ENCODE peak calls at places on chromosomes 7 and 10, in ten cellular contexts. Z is Peyer's patch, S is endothelial cell, D is choroid plexus epithelial cell, X is RWPE1, O is neural crest cell, E is LNCaP clone FGC, C is progenitor cell of endocrine pancreas, W is foreskin keratinocyte, B is transverse colon. A is an unnamed sample.

GRCh38 chr10:79331709-79332108 is 15.6 kb upstream of the PPIF start:
- DNase-seq in Z (peak), S (no peak), D (peak), X (peak), O (no peak), E (no peak), C (no peak), W (peak), B (no peak), A (peak)

GRCh38 chr7:78052112-78052511 is 253.5 kb downstream of the PHTF2 start:
- DNase-seq in Z (no peak), S (no peak), D (no peak), X (no peak), O (no peak), E (no peak), C (no peak), W (no peak), B (no peak), A (no peak)

GRCh38 chr10:123995082-123995460 is 98.3 kb downstream of the CHST15 start:
- DNase-seq in Z (peak), S (no peak), D (no peak), X (peak), O (no peak), E (no peak), C (no peak), W (peak), B (no peak), A (no peak)

GRCh38 chr10:69633673-69634635 is 3.9 kb downstream of the FAM241B start:
- DNase-seq in Z (no peak), S (no peak), D (no peak), X (no peak), O (no peak), E (no peak), C (no peak), W (no peak), B (no peak), A (no peak)

GRCh38 chr10:92699518-92700272 is 9.9 kb downstream of the HHEX start:
- DNase-seq in Z (peak), S (peak), D (peak), X (no peak), O (peak), E (no peak), C (no peak), W (no peak), B (peak), A (peak)

GRCh38 chr10:63522129-63522687 is 1.0 kb downstream of the REEP3 start:
- DNase-seq in Z (no peak), S (no peak), D (no peak), X (peak), O (no peak), E (no peak), C (no peak), W (peak), B (no peak), A (no peak)

GRCh38 chr10:63157845-63158624 is 24.9 kb downstream of the NRBF2 start:
- DNase-seq in Z (no peak), S (peak), D (peak), X (peak), O (peak), E (peak), C (peak), W (peak), B (no peak), A (peak)

GRCh38 chr7:100369105-100369504 is 4.2 kb upstream of the PILRA start:
- DNase-seq in Z (peak), S (no peak), D (no peak), X (no peak), O (no peak), E (no peak), C (no peak), W (no peak), B (peak), A (no peak)

GRCh38 chr10:92241158-92241500 is 49.7 kb downstream of the CPEB3 start:
- DNase-seq in Z (no peak), S (peak), D (peak), X (peak), O (no peak), E (no peak), C (no peak), W (no peak), B (peak), A (peak)

GRCh38 chr10:25564351-25564750 is 369.7 kb upstream of the MYO3A start:
- DNase-seq in Z (no peak), S (no peak), D (no peak), X (no peak), O (no peak), E (no peak), C (no peak), W (no peak), B (no peak), A (no peak)

GRCh38 chr7:157744786-157745601 is 408.2 kb downstream of the DNAJB6 start:
- DNase-seq in Z (no peak), S (no peak), D (no peak), X (no peak), O (no peak), E (no peak), C (no peak), W (no peak), B (no peak), A (no peak)

GRCh38 chr10:17235136-17235535 is 7.1 kb downstream of the VIM start:
- DNase-seq in Z (no peak), S (no peak), D (no peak), X (no peak), O (no peak), E (no peak), C (no peak), W (no peak), B (no peak), A (no peak)

GRCh38 chr10:34760606-34761005 is 54.5 kb downstream of the PARD3 start:
- DNase-seq in Z (no peak), S (no peak), D (peak), X (no peak), O (no peak), E (no peak), C (no peak), W (peak), B (no peak), A (no peak)

GRCh38 chr10:68223535-68224165 is 8.3 kb downstream of the ATOH7 start:
- DNase-seq in Z (no peak), S (no peak), D (no peak), X (no peak), O (no peak), E (no peak), C (no peak), W (no peak), B (peak), A (peak)

GRCh38 chr10:110373059-110373458 is 68.3 kb upstream of the SMNDC1 start:
- DNase-seq in Z (no peak), S (no peak), D (no peak), X (no peak), O (no peak), E (no peak), C (no peak), W (peak), B (no peak), A (no peak)

GRCh38 chr7:92246363-92247101 is 758 bp downstream of the ANKIB1 start:
- DNase-seq in Z (peak), S (peak), D (peak), X (peak), O (peak), E (no peak), C (peak), W (peak), B (peak), A (peak)

GRCh38 chr10:43026039-43026973 is 50.6 kb upstream of the RET start:
- DNase-seq in Z (no peak), S (no peak), D (no peak), X (peak), O (no peak), E (no peak), C (peak), W (peak), B (no peak), A (no peak)

GRCh38 chr7:88985309-88985708 is 189.8 kb upstream of the TEX47 start:
- DNase-seq in Z (no peak), S (no peak), D (no peak), X (no peak), O (no peak), E (no peak), C (no peak), W (no peak), B (no peak), A (no peak)

GRCh38 chr7:56009695-56010094 is 41.5 kb downstream of the PSPH start:
- DNase-seq in Z (no peak), S (no peak), D (no peak), X (peak), O (no peak), E (peak), C (no peak), W (peak), B (peak), A (no peak)

GRCh38 chr7:111605246-111605645 is 43.0 kb upstream of the IMMP2L start:
- DNase-seq in Z (no peak), S (no peak), D (no peak), X (no peak), O (no peak), E (no peak), C (no peak), W (no peak), B (no peak), A (no peak)

GRCh38 chr7:102452451-102452850 is 12.2 kb downstream of the ALKBH4 start:
- DNase-seq in Z (no peak), S (no peak), D (no peak), X (no peak), O (no peak), E (no peak), C (no peak), W (no peak), B (no peak), A (no peak)

GRCh38 chr7:102451371-102452054 is 13.2 kb downstream of the ALKBH4 start:
- DNase-seq in Z (no peak), S (no peak), D (no peak), X (peak), O (peak), E (no peak), C (no peak), W (peak), B (no peak), A (no peak)

GRCh38 chr7:102447311-102447710 is 13.9 kb downstream of the ORAI2 start:
- DNase-seq in Z (no peak), S (no peak), D (no peak), X (no peak), O (no peak), E (no peak), C (no peak), W (no peak), B (no peak), A (no peak)

GRCh38 chr7:102449136-102449535 is 15.5 kb downstream of the ALKBH4 start:
- DNase-seq in Z (no peak), S (no peak), D (no peak), X (no peak), O (no peak), E (no peak), C (no peak), W (no peak), B (no peak), A (no peak)

GRCh38 chr7:102450242-102450641 is 14.4 kb downstream of the ALKBH4 start:
- DNase-seq in Z (peak), S (no peak), D (no peak), X (no peak), O (no peak), E (no peak), C (no peak), W (no peak), B (peak), A (peak)
- TF ChIP-seq CTCF in Z (peak), S (no peak), D (peak), X (no peak), O (no peak), E (peak), C (no peak), W (peak), B (no peak), A (peak)

GRCh38 chr10:103696411-103697145 is 158.8 kb downstream of the SH3PXD2A start:
- DNase-seq in Z (peak), S (no peak), D (peak), X (peak), O (no peak), E (no peak), C (no peak), W (peak), B (peak), A (peak)
- TF ChIP-seq CTCF in Z (peak), S (no peak), D (peak), X (no peak), O (peak), E (peak), C (no peak), W (peak), B (no peak), A (peak)

GRCh38 chr10:128808921-128809440 is 658.1 kb upstream of the MGMT start:
- DNase-seq in Z (no peak), S (no peak), D (no peak), X (no peak), O (no peak), E (no peak), C (no peak), W (no peak), B (no peak), A (no peak)

GRCh38 chr10:128804411-128804810 is 662.6 kb upstream of the MGMT start:
- DNase-seq in Z (no peak), S (no peak), D (no peak), X (no peak), O (no peak), E (no peak), C (no peak), W (no peak), B (no peak), A (no peak)

GRCh38 chr10:128802062-128802461 is 665.0 kb upstream of the MGMT start:
- DNase-seq in Z (no peak), S (no peak), D (no peak), X (no peak), O (no peak), E (no peak), C (no peak), W (no peak), B (no peak), A (no peak)

DNA sequence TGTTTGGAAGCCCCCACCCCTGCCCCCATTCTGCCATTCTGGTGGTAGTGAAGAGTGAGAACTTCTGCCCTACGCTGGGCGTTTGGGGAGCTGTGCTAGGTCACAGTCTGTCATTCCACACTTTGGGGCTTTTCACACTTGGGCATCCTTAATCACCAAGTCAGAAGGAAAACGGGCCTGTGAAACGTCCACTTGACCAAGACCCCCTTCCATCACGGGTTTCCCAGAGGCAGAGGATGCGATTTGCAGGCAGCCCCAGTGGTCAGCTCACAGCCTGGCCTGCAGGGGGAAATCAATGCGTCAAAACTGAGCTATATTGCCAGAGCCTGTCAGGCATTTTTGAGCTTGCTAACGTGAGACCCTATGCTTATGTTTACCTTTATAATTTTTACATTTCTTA is 663.3 kb upstream of the MGMT start:
- DNase-seq in Z (no peak), S (no peak), D (no peak), X (no peak), O (no peak), E (no peak), C (no peak), W (no peak), B (no peak), A (no peak)
- TF ChIP-seq CTCF in Z (no peak), S (no peak), D (no peak), X (no peak), O (no peak), E (no peak), C (no peak), W (no peak), B (no peak), A (no peak)

GRCh38 chr7:14630048-14630447 is 272.5 kb downstream of the DGKB start:
- DNase-seq in Z (no peak), S (no peak), D (no peak), X (no peak), O (no peak), E (no peak), C (no peak), W (no peak), B (no peak), A (no peak)
- TF ChIP-seq CTCF in Z (no peak), S (no peak), D (no peak), X (no peak), O (no peak), E (no peak), C (no peak), W (no peak), B (no peak), A (no peak)

GRCh38 chr10:3117486-3117885 is 50.1 kb downstream of the PFKP start:
- DNase-seq in Z (no peak), S (no peak), D (no peak), X (no peak), O (no peak), E (no peak), C (no peak), W (no peak), B (no peak), A (no peak)

GRCh38 chr10:3118621-3119020 is 51.3 kb downstream of the PFKP start:
- DNase-seq in Z (no peak), S (no peak), D (no peak), X (no peak), O (no peak), E (no peak), C (no peak), W (no peak), B (peak), A (no peak)

GRCh38 chr10:3122034-3122433 is 50.5 kb downstream of the PITRM1 start:
- DNase-seq in Z (no peak), S (no peak), D (no peak), X (no peak), O (no peak), E (no peak), C (no peak), W (no peak), B (no peak), A (no peak)

GRCh38 chr10:3122486-3123205 is 49.9 kb downstream of the PITRM1 start:
- DNase-seq in Z (no peak), S (no peak), D (no peak), X (no peak), O (no peak), E (no peak), C (no peak), W (peak), B (no peak), A (no peak)

GRCh38 chr10:3119796-3120459 is 52.6 kb downstream of the PFKP start:
- DNase-seq in Z (no peak), S (peak), D (peak), X (peak), O (peak), E (no peak), C (no peak), W (no peak), B (no peak), A (no peak)
- TF ChIP-seq CTCF in Z (no peak), S (peak), D (peak), X (peak), O (peak), E (peak), C (peak), W (peak), B (peak), A (peak)

DNA sequence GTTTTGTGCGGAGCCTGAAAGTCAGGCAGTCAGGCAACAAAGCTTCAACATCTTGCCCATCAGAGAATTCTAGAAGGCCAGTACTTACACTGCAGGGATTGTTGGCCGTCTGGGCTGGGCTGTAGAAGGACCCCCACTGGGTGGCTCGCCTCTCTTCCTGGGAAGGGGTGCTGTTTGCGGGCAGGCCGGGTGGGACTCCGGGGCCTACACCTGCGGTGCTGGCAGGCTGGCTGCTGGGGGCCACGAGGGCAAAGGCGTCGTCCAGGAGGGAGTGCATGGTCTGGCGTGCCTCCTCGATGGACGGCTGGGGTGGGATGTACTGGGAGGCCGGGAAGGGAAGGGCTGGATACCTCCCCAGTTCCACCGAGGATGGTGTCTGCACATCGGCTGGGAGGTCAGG is 63.1 kb upstream of the ATP6V0A4 start:
- DNase-seq in Z (no peak), S (no peak), D (no peak), X (no peak), O (no peak), E (no peak), C (no peak), W (no peak), B (no peak), A (no peak)
- TF ChIP-seq CTCF in Z (no peak), S (no peak), D (no peak), X (no peak), O (no peak), E (no peak), C (no peak), W (no peak), B (no peak), A (no peak)

GRCh38 chr10:103442031-103442461 is 10.1 kb downstream of the CALHM2 start:
- DNase-seq in Z (no peak), S (no peak), D (peak), X (no peak), O (no peak), E (no peak), C (no peak), W (no peak), B (no peak), A (no peak)
- TF ChIP-seq CTCF in Z (no peak), S (no peak), D (no peak), X (no peak), O (no peak), E (no peak), C (no peak), W (no peak), B (no peak), A (no peak)